ENCODE peak calls at places on chromosome 14, in eight cellular contexts. One of them, this sample, is unnamed.

GRCh38 chr14:63633801-63634200 is 7.9 kb downstream of the WDR89 start:
- DNase-seq in small intestine: no peak
- DNase-seq in activated naive CD4-positive, alpha-beta T cell: no peak
- DNase-seq in iPS-NIHi11: no peak
- DNase-seq in NCI-H146: no peak
- DNase-seq in CD8-positive, alpha-beta T cell: no peak
- DNase-seq in neural progenitor cell: no peak
- DNase-seq in RKO: no peak
- DNase-seq in this sample: no peak

GRCh38 chr14:26963696-26964095 is 365.9 kb upstream of the NOVA1 start:
- DNase-seq in small intestine: no peak
- DNase-seq in activated naive CD4-positive, alpha-beta T cell: no peak
- DNase-seq in iPS-NIHi11: no peak
- DNase-seq in NCI-H146: no peak
- DNase-seq in CD8-positive, alpha-beta T cell: no peak
- DNase-seq in neural progenitor cell: peak
- DNase-seq in RKO: no peak
- DNase-seq in this sample: no peak

GRCh38 chr14:103391048-103391447 is 5.8 kb downstream of the MARK3 start:
- DNase-seq in small intestine: peak
- DNase-seq in activated naive CD4-positive, alpha-beta T cell: no peak
- DNase-seq in iPS-NIHi11: peak
- DNase-seq in NCI-H146: peak
- DNase-seq in CD8-positive, alpha-beta T cell: peak
- DNase-seq in neural progenitor cell: peak
- DNase-seq in RKO: peak
- DNase-seq in this sample: peak

GRCh38 chr14:105087308-105087962 is 22.2 kb upstream of the GPR132 start:
- DNase-seq in small intestine: no peak
- DNase-seq in activated naive CD4-positive, alpha-beta T cell: no peak
- DNase-seq in iPS-NIHi11: peak
- DNase-seq in NCI-H146: peak
- DNase-seq in CD8-positive, alpha-beta T cell: no peak
- DNase-seq in neural progenitor cell: peak
- DNase-seq in RKO: peak
- DNase-seq in this sample: no peak

GRCh38 chr14:55766071-55766470 is 186.1 kb downstream of the KTN1 start:
- DNase-seq in small intestine: no peak
- DNase-seq in activated naive CD4-positive, alpha-beta T cell: no peak
- DNase-seq in iPS-NIHi11: no peak
- DNase-seq in NCI-H146: no peak
- DNase-seq in CD8-positive, alpha-beta T cell: no peak
- DNase-seq in neural progenitor cell: no peak
- DNase-seq in RKO: no peak
- DNase-seq in this sample: no peak

GRCh38 chr14:34051966-34052657 is 101.2 kb upstream of the EGLN3 start:
- DNase-seq in small intestine: peak
- DNase-seq in activated naive CD4-positive, alpha-beta T cell: no peak
- DNase-seq in iPS-NIHi11: no peak
- DNase-seq in NCI-H146: no peak
- DNase-seq in CD8-positive, alpha-beta T cell: no peak
- DNase-seq in neural progenitor cell: no peak
- DNase-seq in RKO: peak
- DNase-seq in this sample: peak

GRCh38 chr14:100695423-100695738 is 31.3 kb upstream of the DLK1 start:
- DNase-seq in small intestine: no peak
- DNase-seq in activated naive CD4-positive, alpha-beta T cell: no peak
- DNase-seq in iPS-NIHi11: no peak
- DNase-seq in NCI-H146: no peak
- DNase-seq in CD8-positive, alpha-beta T cell: no peak
- DNase-seq in neural progenitor cell: no peak
- DNase-seq in RKO: no peak
- DNase-seq in this sample: no peak

GRCh38 chr14:34629344-34629656 is 648 bp downstream of the SNX6 start:
- DNase-seq in small intestine: no peak
- DNase-seq in activated naive CD4-positive, alpha-beta T cell: no peak
- DNase-seq in iPS-NIHi11: no peak
- DNase-seq in NCI-H146: no peak
- DNase-seq in CD8-positive, alpha-beta T cell: no peak
- DNase-seq in neural progenitor cell: no peak
- DNase-seq in RKO: no peak
- DNase-seq in this sample: no peak

GRCh38 chr14:52862652-52863338 is 71.4 kb upstream of the GNPNAT1 start:
- DNase-seq in small intestine: no peak
- DNase-seq in activated naive CD4-positive, alpha-beta T cell: no peak
- DNase-seq in iPS-NIHi11: no peak
- DNase-seq in NCI-H146: no peak
- DNase-seq in CD8-positive, alpha-beta T cell: no peak
- DNase-seq in neural progenitor cell: no peak
- DNase-seq in RKO: no peak
- DNase-seq in this sample: no peak

GRCh38 chr14:58549358-58549757 is 88.4 kb upstream of the DACT1 start:
- DNase-seq in small intestine: peak
- DNase-seq in activated naive CD4-positive, alpha-beta T cell: no peak
- DNase-seq in iPS-NIHi11: no peak
- DNase-seq in NCI-H146: no peak
- DNase-seq in CD8-positive, alpha-beta T cell: no peak
- DNase-seq in neural progenitor cell: no peak
- DNase-seq in RKO: no peak
- DNase-seq in this sample: no peak

GRCh38 chr14:81164167-81164774 is 56.5 kb downstream of the GTF2A1 start:
- DNase-seq in small intestine: peak
- DNase-seq in activated naive CD4-positive, alpha-beta T cell: no peak
- DNase-seq in iPS-NIHi11: peak
- DNase-seq in NCI-H146: peak
- DNase-seq in CD8-positive, alpha-beta T cell: no peak
- DNase-seq in neural progenitor cell: peak
- DNase-seq in RKO: peak
- DNase-seq in this sample: peak

GRCh38 chr14:90675399-90675798 is 140.8 kb downstream of the TTC7B start:
- DNase-seq in small intestine: no peak
- DNase-seq in activated naive CD4-positive, alpha-beta T cell: no peak
- DNase-seq in iPS-NIHi11: no peak
- DNase-seq in NCI-H146: no peak
- DNase-seq in CD8-positive, alpha-beta T cell: no peak
- DNase-seq in neural progenitor cell: no peak
- DNase-seq in RKO: no peak
- DNase-seq in this sample: no peak

GRCh38 chr14:36950812-36951211 is 221.6 kb downstream of the SLC25A21 start:
- DNase-seq in small intestine: no peak
- DNase-seq in activated naive CD4-positive, alpha-beta T cell: no peak
- DNase-seq in iPS-NIHi11: no peak
- DNase-seq in NCI-H146: no peak
- DNase-seq in CD8-positive, alpha-beta T cell: no peak
- DNase-seq in neural progenitor cell: no peak
- DNase-seq in RKO: no peak
- DNase-seq in this sample: no peak

GRCh38 chr14:100416921-100417451 is 93.8 kb downstream of the SLC25A47 start:
- DNase-seq in small intestine: no peak
- DNase-seq in activated naive CD4-positive, alpha-beta T cell: no peak
- DNase-seq in iPS-NIHi11: no peak
- DNase-seq in NCI-H146: no peak
- DNase-seq in CD8-positive, alpha-beta T cell: no peak
- DNase-seq in neural progenitor cell: no peak
- DNase-seq in RKO: peak
- DNase-seq in this sample: no peak

GRCh38 chr14:63290741-63291286 is 27.9 kb downstream of the GPHB5 start:
- DNase-seq in small intestine: no peak
- DNase-seq in activated naive CD4-positive, alpha-beta T cell: no peak
- DNase-seq in iPS-NIHi11: no peak
- DNase-seq in NCI-H146: no peak
- DNase-seq in CD8-positive, alpha-beta T cell: no peak
- DNase-seq in neural progenitor cell: peak
- DNase-seq in RKO: no peak
- DNase-seq in this sample: no peak

GRCh38 chr14:33768458-33768830 is 182.4 kb downstream of the EGLN3 start:
- DNase-seq in small intestine: no peak
- DNase-seq in activated naive CD4-positive, alpha-beta T cell: no peak
- DNase-seq in iPS-NIHi11: no peak
- DNase-seq in NCI-H146: no peak
- DNase-seq in CD8-positive, alpha-beta T cell: no peak
- DNase-seq in neural progenitor cell: no peak
- DNase-seq in RKO: no peak
- DNase-seq in this sample: no peak

GRCh38 chr14:104387385-104388010 is 192.1 kb upstream of the C14orf180 start:
- DNase-seq in small intestine: no peak
- DNase-seq in activated naive CD4-positive, alpha-beta T cell: no peak
- DNase-seq in iPS-NIHi11: no peak
- DNase-seq in NCI-H146: no peak
- DNase-seq in CD8-positive, alpha-beta T cell: no peak
- DNase-seq in neural progenitor cell: no peak
- DNase-seq in RKO: no peak
- DNase-seq in this sample: no peak

GRCh38 chr14:74563233-74563585 is 48.8 kb downstream of the LTBP2 start:
- DNase-seq in small intestine: no peak
- DNase-seq in activated naive CD4-positive, alpha-beta T cell: no peak
- DNase-seq in iPS-NIHi11: no peak
- DNase-seq in NCI-H146: no peak
- DNase-seq in CD8-positive, alpha-beta T cell: no peak
- DNase-seq in neural progenitor cell: no peak
- DNase-seq in RKO: no peak
- DNase-seq in this sample: no peak

GRCh38 chr14:37595809-37596595 is 573 bp downstream of the TTC6 start:
- DNase-seq in small intestine: peak
- DNase-seq in activated naive CD4-positive, alpha-beta T cell: no peak
- DNase-seq in iPS-NIHi11: peak
- DNase-seq in NCI-H146: peak
- DNase-seq in CD8-positive, alpha-beta T cell: no peak
- DNase-seq in neural progenitor cell: peak
- DNase-seq in RKO: peak
- DNase-seq in this sample: peak

GRCh38 chr14:100159865-100160533 is 554 bp upstream of the DEGS2 start:
- DNase-seq in small intestine: peak
- DNase-seq in activated naive CD4-positive, alpha-beta T cell: no peak
- DNase-seq in iPS-NIHi11: no peak
- DNase-seq in NCI-H146: no peak
- DNase-seq in CD8-positive, alpha-beta T cell: no peak
- DNase-seq in neural progenitor cell: peak
- DNase-seq in RKO: no peak
- DNase-seq in this sample: no peak

GRCh38 chr14:58099682-58100081 is 52.3 kb downstream of the ARMH4 start:
- DNase-seq in small intestine: no peak
- DNase-seq in activated naive CD4-positive, alpha-beta T cell: no peak
- DNase-seq in iPS-NIHi11: no peak
- DNase-seq in NCI-H146: no peak
- DNase-seq in CD8-positive, alpha-beta T cell: no peak
- DNase-seq in neural progenitor cell: no peak
- DNase-seq in RKO: no peak
- DNase-seq in this sample: no peak

GRCh38 chr14:21070610-21071224 is 613 bp downstream of the ARHGEF40 start:
- DNase-seq in small intestine: peak
- DNase-seq in activated naive CD4-positive, alpha-beta T cell: no peak
- DNase-seq in iPS-NIHi11: peak
- DNase-seq in NCI-H146: peak
- DNase-seq in CD8-positive, alpha-beta T cell: no peak
- DNase-seq in neural progenitor cell: peak
- DNase-seq in RKO: peak
- DNase-seq in this sample: peak

GRCh38 chr14:25406818-25407217 is 356.9 kb upstream of the STXBP6 start:
- DNase-seq in small intestine: peak
- DNase-seq in activated naive CD4-positive, alpha-beta T cell: no peak
- DNase-seq in iPS-NIHi11: peak
- DNase-seq in NCI-H146: peak
- DNase-seq in CD8-positive, alpha-beta T cell: no peak
- DNase-seq in neural progenitor cell: peak
- DNase-seq in RKO: peak
- DNase-seq in this sample: peak

GRCh38 chr14:34750670-34751069 is 36.3 kb upstream of the CFL2 start:
- DNase-seq in small intestine: no peak
- DNase-seq in activated naive CD4-positive, alpha-beta T cell: no peak
- DNase-seq in iPS-NIHi11: no peak
- DNase-seq in NCI-H146: no peak
- DNase-seq in CD8-positive, alpha-beta T cell: no peak
- DNase-seq in neural progenitor cell: no peak
- DNase-seq in RKO: no peak
- DNase-seq in this sample: no peak

GRCh38 chr14:50087350-50088116 is 28.8 kb downstream of the VCPKMT start:
- DNase-seq in small intestine: no peak
- DNase-seq in activated naive CD4-positive, alpha-beta T cell: no peak
- DNase-seq in iPS-NIHi11: no peak
- DNase-seq in NCI-H146: no peak
- DNase-seq in CD8-positive, alpha-beta T cell: no peak
- DNase-seq in neural progenitor cell: no peak
- DNase-seq in RKO: no peak
- DNase-seq in this sample: no peak

GRCh38 chr14:55446833-55447232 is 6.4 kb upstream of the TBPL2 start:
- DNase-seq in small intestine: no peak
- DNase-seq in activated naive CD4-positive, alpha-beta T cell: no peak
- DNase-seq in iPS-NIHi11: no peak
- DNase-seq in NCI-H146: no peak
- DNase-seq in CD8-positive, alpha-beta T cell: no peak
- DNase-seq in neural progenitor cell: no peak
- DNase-seq in RKO: peak
- DNase-seq in this sample: no peak

GRCh38 chr14:34853041-34853440 is 22.1 kb downstream of the BAZ1A start:
- DNase-seq in small intestine: no peak
- DNase-seq in activated naive CD4-positive, alpha-beta T cell: no peak
- DNase-seq in iPS-NIHi11: no peak
- DNase-seq in NCI-H146: no peak
- DNase-seq in CD8-positive, alpha-beta T cell: no peak
- DNase-seq in neural progenitor cell: no peak
- DNase-seq in RKO: no peak
- DNase-seq in this sample: no peak

GRCh38 chr14:77880056-77880455 is 80.1 kb downstream of the ADCK1 start:
- DNase-seq in small intestine: no peak
- DNase-seq in activated naive CD4-positive, alpha-beta T cell: no peak
- DNase-seq in iPS-NIHi11: no peak
- DNase-seq in NCI-H146: no peak
- DNase-seq in CD8-positive, alpha-beta T cell: no peak
- DNase-seq in neural progenitor cell: no peak
- DNase-seq in RKO: no peak
- DNase-seq in this sample: no peak

GRCh38 chr14:63483315-63483714 is 59.9 kb downstream of the PPP2R5E start:
- DNase-seq in small intestine: no peak
- DNase-seq in activated naive CD4-positive, alpha-beta T cell: no peak
- DNase-seq in iPS-NIHi11: no peak
- DNase-seq in NCI-H146: no peak
- DNase-seq in CD8-positive, alpha-beta T cell: no peak
- DNase-seq in neural progenitor cell: no peak
- DNase-seq in RKO: no peak
- DNase-seq in this sample: no peak